ENCODE peak calls at places on chromosome 13, in five cellular contexts. V is ovary, I is A549, F is prostate gland, N is lower leg skin. L is an unnamed sample.

GRCh38 chr13:48223016-48223385 is 10.0 kb upstream of the ITM2B start:
- DNase-seq in V (no peak), I (no peak), N (no peak), F (no peak), L (no peak)

GRCh38 chr13:21849323-21849722 is 178.4 kb downstream of the FGF9 start:
- DNase-seq in F (no peak), N (no peak), I (no peak), V (no peak), L (no peak)

GRCh38 chr13:40777166-40777956 is 6.4 kb upstream of the MRPS31 start:
- DNase-seq in V (no peak), N (no peak), F (peak; percentile 44), I (peak; percentile 35), L (no peak)

GRCh38 chr13:42478531-42479156 is 95.3 kb upstream of the TNFSF11 start:
- DNase-seq in F (no peak), N (no peak), I (peak; percentile 2), V (no peak), L (no peak)

GRCh38 chr13:41919741-41920487 is 41.0 kb downstream of the VWA8 start:
- DNase-seq in V (no peak), F (no peak), I (no peak), N (no peak), L (no peak)

GRCh38 chr13:20301391-20302071 is 69.4 kb upstream of the GJB6 start:
- DNase-seq in I (no peak), N (no peak), V (peak; percentile 28), F (no peak), L (no peak)

GRCh38 chr13:52127783-52128702 is 830 bp downstream of the NEK5 start:
- DNase-seq in I (peak; percentile 60), N (no peak), F (peak; percentile 67), V (peak; percentile 43), L (peak; percentile 25)

GRCh38 chr13:29817604-29818378 is 32.6 kb downstream of the UBL3 start:
- DNase-seq in I (no peak), F (no peak), V (no peak), N (no peak), L (no peak)

GRCh38 chr13:24107955-24108614 is 52.4 kb upstream of the SPATA13 start:
- DNase-seq in V (no peak), N (no peak), I (no peak), F (no peak), L (no peak)

GRCh38 chr13:25860862-25861261 is 191.0 kb downstream of the SHISA2 start:
- DNase-seq in V (no peak), N (no peak), F (no peak), I (no peak), L (no peak)

GRCh38 chr13:45850020-45850613 is 1.4 kb downstream of the SIAH3 start:
- DNase-seq in N (no peak), I (no peak), F (no peak), V (no peak), L (no peak)

GRCh38 chr13:95298169-95298940 is 2.9 kb downstream of the ABCC4 start:
- DNase-seq in V (no peak), N (no peak), I (no peak), F (no peak), L (no peak)

GRCh38 chr13:95298971-95299627 is 2.2 kb downstream of the ABCC4 start:
- DNase-seq in V (no peak), F (no peak), I (no peak), N (no peak), L (peak; percentile 87)

GRCh38 chr13:95301947-95302386 is 716 bp upstream of the ABCC4 start:
- DNase-seq in V (no peak), I (no peak), F (no peak), N (no peak), L (no peak)

GRCh38 chr13:95300625-95301134 is 571 bp downstream of the ABCC4 start:
- DNase-seq in I (peak; percentile 66), F (peak; percentile 66), N (peak; percentile 87), V (peak; percentile 65), L (peak; percentile 64)

DNA sequence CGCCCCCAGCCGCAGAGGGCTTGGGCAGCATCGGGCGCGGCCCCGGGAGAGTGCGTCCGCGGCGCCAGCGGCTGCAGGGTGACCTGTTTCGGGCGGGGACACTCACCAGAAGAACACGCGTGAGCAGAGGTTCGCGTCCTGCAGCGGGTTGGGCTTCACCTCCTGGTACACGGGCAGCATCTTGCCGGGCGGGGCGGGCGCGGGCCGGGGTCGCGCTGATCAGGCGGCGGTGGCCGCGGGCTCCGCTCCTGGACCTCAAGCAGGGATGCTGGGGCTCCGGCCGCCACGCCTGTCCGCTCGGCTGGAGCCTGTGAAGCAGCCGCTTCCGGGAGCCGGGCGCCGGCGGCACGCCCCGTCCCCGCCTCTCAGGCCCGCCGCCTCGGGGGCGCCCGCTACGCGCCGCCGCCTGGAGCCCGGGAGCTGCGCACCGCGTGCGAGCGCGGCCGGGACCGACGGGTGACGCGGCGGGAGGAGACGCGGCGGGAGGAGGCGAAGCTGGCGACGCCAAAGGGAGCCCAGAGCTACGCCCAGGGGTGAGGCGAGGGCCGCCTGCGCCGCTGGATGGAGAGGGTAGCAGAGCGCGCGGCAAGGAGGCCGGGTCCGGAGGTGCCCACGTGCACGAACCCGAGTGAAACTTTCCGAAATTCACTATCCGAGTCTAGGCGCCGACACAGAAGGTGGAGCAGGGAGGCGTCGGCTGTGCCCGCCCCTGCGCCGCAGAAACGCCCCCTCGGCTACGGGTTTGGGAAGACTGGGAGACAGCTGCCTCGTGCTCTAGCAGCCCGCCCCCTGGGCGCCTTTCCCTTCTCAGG is at the start of gene ABCC4:
- DNase-seq in N (peak; percentile 89), I (peak; percentile 64), F (peak; percentile 76), V (peak; percentile 69), L (peak; percentile 93)
- TF ChIP-seq POLR2A in N (no peak), I (peak; percentile 27), F (peak; percentile 33), V (no peak), L (peak; percentile 27)

GRCh38 chr13:75549262-75550158 is at the start of gene UCHL3:
- DNase-seq in I (peak; percentile 90), V (peak; percentile 97), N (peak; percentile 98), F (peak; percentile 92), L (peak; percentile 86)
- TF ChIP-seq POLR2A in I (peak; percentile 69), V (no peak), N (no peak), F (peak; percentile 49), L (peak; percentile 81)

DNA sequence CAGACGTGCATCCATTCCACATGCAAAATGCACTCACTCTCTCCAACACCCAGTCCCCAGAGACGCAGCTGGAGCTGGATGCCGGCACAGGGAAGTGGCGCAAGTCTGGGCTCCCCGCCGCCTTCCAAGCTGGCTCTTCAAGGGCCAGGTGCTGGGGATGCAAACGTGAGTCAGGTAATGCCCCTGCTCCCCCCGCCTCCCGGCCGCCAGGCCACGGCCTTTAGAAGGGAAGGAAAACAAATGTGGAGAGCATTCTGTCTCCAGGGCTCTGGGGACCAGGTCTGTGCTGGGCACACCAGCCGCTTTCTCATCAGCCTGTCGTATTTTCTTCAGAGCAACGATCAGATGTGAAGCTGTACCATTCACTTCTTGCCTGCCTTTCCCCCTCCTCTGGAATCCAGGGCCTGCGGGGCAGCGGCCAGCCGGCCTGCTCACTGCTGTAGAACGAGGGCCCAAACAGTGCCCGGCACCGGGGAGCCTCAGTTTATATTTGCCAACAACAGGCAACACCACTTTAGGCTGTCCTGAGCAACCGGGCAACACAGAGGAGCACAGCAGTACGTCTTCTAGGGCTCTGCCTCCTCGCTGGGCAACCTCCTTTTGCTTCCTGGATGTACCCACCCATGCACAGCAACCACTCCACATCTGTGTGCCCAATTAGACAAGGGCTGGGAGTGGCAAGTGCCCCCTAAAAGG is 3.8 kb downstream of the RAB20 start:
- DNase-seq in F (no peak), V (no peak), I (no peak), N (no peak), L (no peak)
- TF ChIP-seq POLR2A in F (no peak), V (no peak), I (no peak), N (no peak), L (no peak)

GRCh38 chr13:74168263-74168675 is 34.1 kb upstream of the KLF12 start:
- DNase-seq in I (no peak), V (no peak), F (no peak), N (no peak), L (no peak)
- TF ChIP-seq POLR2A in I (no peak), V (no peak), F (no peak), N (no peak), L (no peak)

GRCh38 chr13:71290963-71291937 is 575.8 kb downstream of the DACH1 start:
- DNase-seq in N (no peak), V (peak; percentile 20), F (no peak), I (no peak), L (no peak)
- TF ChIP-seq POLR2A in N (no peak), V (no peak), F (no peak), I (no peak), L (no peak)

GRCh38 chr13:111184685-111185401 is 69.7 kb downstream of the ARHGEF7 start:
- DNase-seq in F (no peak), N (no peak), V (no peak), I (no peak), L (no peak)
- TF ChIP-seq POLR2A in F (no peak), N (no peak), V (no peak), I (no peak), L (no peak)

L was measured in H54.